ENCODE peak calls at places on chromosomes 1 and 21, in nine cellular contexts. A is pancreas; I is tibial artery; M is fibroblast of lung; U is neural progenitor cell; Q is astrocyte; L is cardiac muscle cell; E is CD8-positive, alpha-beta T cell; W is left ventricle myocardium inferior. G is an unnamed sample.

GRCh38 chr1:86760199-86760598 is 55.8 kb downstream of the SH3GLB1 start:
- DNase-seq in I (no peak), W (no peak), A (no peak), E (no peak), L (no peak), Q (no peak), U (no peak), M (no peak), G (no peak)

GRCh38 chr21:42221581-42222345 is 2.8 kb downstream of the ABCG1 start:
- DNase-seq in M (peak; percentile 65), U (no peak), E (no peak), Q (peak; percentile 71), A (no peak), W (no peak), L (peak; percentile 87), I (no peak), G (no peak)

GRCh38 chr1:33181038-33181861 is 593 bp downstream of the TRIM62 start:
- DNase-seq in U (peak; percentile 79), L (peak; percentile 48), Q (peak; percentile 22), W (peak; percentile 56), A (peak; percentile 69), I (peak; percentile 56), M (peak; percentile 34), E (peak; percentile 34), G (peak; percentile 57)

GRCh38 chr1:166233750-166234366 is 67.1 kb upstream of the FAM78B start:
- DNase-seq in U (no peak), A (no peak), E (no peak), W (no peak), L (no peak), Q (no peak), M (no peak), I (no peak), G (no peak)

GRCh38 chr1:156887324-156887723 is 6.2 kb upstream of the PEAR1 start:
- DNase-seq in U (no peak), E (no peak), W (no peak), L (no peak), I (no peak), Q (no peak), A (peak; percentile 3), M (no peak), G (no peak)

GRCh38 chr1:86502721-86503430 is 34.1 kb downstream of the CLCA1 start:
- DNase-seq in L (peak; percentile 47), I (no peak), W (no peak), M (no peak), U (peak; percentile 58), E (no peak), Q (no peak), A (no peak), G (peak; percentile 65)

GRCh38 chr1:87853576-87854351 is 525.1 kb downstream of the LMO4 start:
- DNase-seq in A (no peak), W (no peak), E (no peak), L (peak; percentile 71), U (no peak), M (peak; percentile 80), Q (no peak), I (no peak), G (no peak)

GRCh38 chr1:189658381-189658780 is 819.3 kb downstream of the BRINP3 start:
- DNase-seq in W (no peak), E (no peak), M (no peak), L (no peak), Q (no peak), U (no peak), I (no peak), A (no peak), G (no peak)

GRCh38 chr21:43937898-43938309 is 72.9 kb downstream of the AGPAT3 start:
- DNase-seq in I (no peak), U (no peak), L (no peak), W (no peak), M (no peak), A (no peak), Q (no peak), E (no peak), G (no peak)

GRCh38 chr1:221583481-221583880 is 158.4 kb downstream of the DUSP10 start:
- DNase-seq in A (no peak), I (no peak), M (no peak), L (no peak), W (no peak), E (no peak), U (no peak), Q (peak; percentile 16), G (no peak)

GRCh38 chr21:29125979-29126378 is 4.5 kb upstream of the MAP3K7CL start:
- DNase-seq in L (no peak), U (no peak), Q (no peak), A (no peak), W (no peak), M (no peak), I (no peak), E (no peak), G (no peak)

GRCh38 chr1:99465176-99465900 is 180.6 kb upstream of the PALMD start:
- DNase-seq in E (no peak), W (no peak), U (no peak), I (no peak), M (peak; percentile 80), L (peak; percentile 50), A (no peak), Q (peak; percentile 92), G (no peak)

GRCh38 chr21:39845581-39846130 is 21.6 kb upstream of the PCP4 start:
- DNase-seq in U (peak; percentile 42), E (no peak), L (no peak), Q (peak; percentile 87), A (no peak), M (no peak), W (no peak), I (no peak), G (no peak)

GRCh38 chr21:39851219-39851618 is 16.0 kb upstream of the PCP4 start:
- DNase-seq in E (no peak), Q (no peak), W (no peak), L (no peak), A (no peak), M (no peak), U (no peak), I (no peak), G (no peak)

GRCh38 chr21:39850333-39850732 is 16.9 kb upstream of the PCP4 start:
- DNase-seq in W (no peak), U (no peak), I (no peak), Q (no peak), A (no peak), E (no peak), L (no peak), M (no peak), G (no peak)

GRCh38 chr21:39849014-39849655 is 18.1 kb upstream of the PCP4 start:
- DNase-seq in U (no peak), W (no peak), M (no peak), Q (peak; percentile 74), I (no peak), E (no peak), A (no peak), L (no peak), G (no peak)

DNA sequence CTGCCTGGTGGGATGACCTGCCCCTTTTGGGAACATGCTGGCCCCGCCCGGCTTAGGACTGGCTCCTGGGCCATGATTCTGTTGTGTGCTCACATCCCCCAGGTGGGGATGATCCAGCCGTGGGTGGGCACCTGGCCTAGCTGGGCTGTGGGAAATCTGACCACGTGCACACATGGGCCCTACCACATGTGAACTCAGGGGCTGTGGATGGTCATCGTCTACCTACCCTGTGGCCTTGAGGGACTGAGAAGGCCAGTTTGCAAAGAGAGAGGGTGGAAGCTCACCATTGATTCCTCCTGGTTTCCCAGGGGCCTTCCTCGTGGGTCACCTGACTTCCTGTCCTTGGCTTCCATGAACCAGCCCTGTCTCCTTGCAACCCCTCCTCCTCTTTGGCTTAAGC is 19.4 kb upstream of the PCP4 start:
- DNase-seq in M (no peak), E (no peak), I (no peak), L (no peak), A (no peak), W (no peak), U (no peak), Q (no peak), G (no peak)
- H3K9me3 ChIP-seq in M (no peaks in the 10 kb centered on the region), E (no peaks in the 10 kb centered on the region), I (no peaks in the 10 kb centered on the region), L (no peaks in the 10 kb centered on the region), A (no peaks in the 10 kb centered on the region), W (no peaks in the 10 kb centered on the region), U (no peaks in the 10 kb centered on the region), Q (no peaks in the 10 kb centered on the region), G (no peaks in the 10 kb centered on the region)

GRCh38 chr1:39954870-39955546 is at the start of gene MFSD2A:
- DNase-seq in M (peak; percentile 82), W (peak; percentile 93), A (peak; percentile 92), U (peak; percentile 95), I (peak; percentile 90), L (peak; percentile 96), E (peak; percentile 89), Q (peak; percentile 84), G (peak; percentile 96)
- H3K27me3 ChIP-seq in M (no peaks in the 10 kb centered on the region), W (peaks cover 41% of the 10 kb centered on the region), A (no peaks in the 10 kb centered on the region), U (peaks cover 59% of the 10 kb centered on the region), I (no peaks in the 10 kb centered on the region), L (peaks cover 64% of the 10 kb centered on the region), E (no peaks in the 10 kb centered on the region), Q (no peaks in the 10 kb centered on the region), G (no peaks in the 10 kb centered on the region)

GRCh38 chr1:182783068-182783467 is 6.5 kb upstream of the NPL start:
- DNase-seq in W (no peak), E (no peak), I (no peak), A (no peak), U (peak; percentile 56), L (no peak), M (no peak), Q (no peak), G (no peak)
- TF ChIP-seq CTCF in W (no peak), E (no peak), I (no peak), A (no peak), U (peak; percentile 53), L (no peak), M (peak; percentile 2), Q (no peak), G (no peak)

GRCh38 chr21:25300632-25301031 is 306.6 kb downstream of the MRPL39 start:
- DNase-seq in U (no peak), A (no peak), I (no peak), M (no peak), L (no peak), W (no peak), E (no peak), Q (no peak), G (no peak)

GRCh38 chr21:25296239-25296638 is 311.0 kb downstream of the MRPL39 start:
- DNase-seq in A (no peak), L (peak; percentile 27), I (no peak), Q (no peak), W (no peak), U (no peak), E (no peak), M (peak; percentile 4), G (no peak)

GRCh38 chr21:25298512-25299491 is 308.5 kb downstream of the MRPL39 start:
- DNase-seq in L (no peak), Q (peak; percentile 26), W (no peak), M (no peak), E (no peak), I (no peak), A (no peak), U (no peak), G (no peak)

GRCh38 chr21:25292396-25292795 is 314.9 kb downstream of the MRPL39 start:
- DNase-seq in W (no peak), U (peak; percentile 53), M (no peak), A (no peak), L (no peak), Q (no peak), I (no peak), E (no peak), G (no peak)

DNA sequence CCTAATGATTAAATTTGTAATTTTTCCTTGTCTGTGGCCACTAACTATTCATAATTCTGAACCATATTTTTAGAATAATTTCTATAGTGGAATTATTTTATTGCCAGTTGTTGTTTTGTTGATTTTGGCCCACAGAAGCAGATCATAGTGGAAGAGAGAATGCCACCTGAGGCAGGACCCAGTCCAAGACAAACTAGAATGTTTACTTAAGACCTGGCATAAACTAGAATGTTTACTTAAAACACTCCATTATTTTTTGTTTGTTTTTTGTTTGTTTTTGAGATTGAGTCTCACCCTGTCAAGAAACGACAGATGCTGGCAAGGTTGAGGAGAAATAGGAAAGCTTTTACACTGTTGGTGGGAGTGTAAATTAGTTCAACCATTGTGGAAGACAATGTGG is 310.2 kb downstream of the MRPL39 start:
- DNase-seq in I (no peak), W (no peak), M (no peak), U (no peak), E (no peak), A (no peak), L (no peak), Q (no peak), G (no peak)
- H3K9me3 ChIP-seq in I (no peaks in the 10 kb centered on the region), W (peaks cover 9% of the 10 kb centered on the region), M (no peaks in the 10 kb centered on the region), U (no peaks in the 10 kb centered on the region), E (no peaks in the 10 kb centered on the region), A (no peaks in the 10 kb centered on the region), L (no peaks in the 10 kb centered on the region), Q (no peaks in the 10 kb centered on the region), G (no peaks in the 10 kb centered on the region)

G was measured in transverse colon.